ENCODE peak calls at places on chromosome 17, in four cellular contexts. T is dorsolateral prefrontal cortex, G is gastrocnemius medialis, O is SJSA1. X is an unnamed sample.

GRCh38 chr17:41579484-41580243 is 7.0 kb downstream of the KRT14 start:
- DNase-seq in O (peak), G (peak), T (peak), X (peak)

GRCh38 chr17:82158825-82159224 is 53.8 kb downstream of the CCDC57 start:
- DNase-seq in G (no peak), T (no peak), O (no peak), X (no peak)

GRCh38 chr17:34269969-34270368 is at the start of gene CCL7:
- DNase-seq in T (no peak), G (no peak), O (no peak), X (no peak)

GRCh38 chr17:80192268-80192667 is 22.4 kb downstream of the CARD14 start:
- DNase-seq in G (no peak), T (peak), O (no peak), X (peak)

GRCh38 chr17:41476866-41477815 is 3.8 kb downstream of the KRT35 start:
- DNase-seq in O (no peak), G (no peak), T (no peak), X (no peak)

GRCh38 chr17:28372945-28373274 is 1.4 kb downstream of the SARM1 start:
- DNase-seq in O (no peak), G (no peak), T (no peak), X (no peak)

GRCh38 chr17:75927286-75927922 is 13.4 kb downstream of the FBF1 start:
- DNase-seq in G (no peak), O (no peak), T (no peak), X (no peak)

GRCh38 chr17:42673885-42674754 is 2.7 kb downstream of the PLEKHH3 start:
- DNase-seq in G (no peak), O (no peak), T (no peak), X (no peak)

GRCh38 chr17:6145946-6146345 is 75.8 kb downstream of the WSCD1 start:
- DNase-seq in T (no peak), O (no peak), G (no peak), X (no peak)

GRCh38 chr17:48468299-48468698 is 38.3 kb upstream of the SKAP1 start:
- DNase-seq in G (no peak), T (no peak), O (no peak), X (no peak)
- H3K27ac ChIP-seq in G (no peak), T (no peak), O (no peak), X (no peak)

GRCh38 chr17:50056961-50057330 is 1.0 kb downstream of the ITGA3 start:
- DNase-seq in G (no peak), O (peak), T (no peak), X (no peak)

GRCh38 chr17:50055426-50056216 is at the start of gene ITGA3:
- DNase-seq in G (no peak), O (peak), T (peak), X (peak)

GRCh38 chr17:50055055-50055425 is 870 bp upstream of the ITGA3 start:
- DNase-seq in G (no peak), O (no peak), T (peak), X (no peak)

GRCh38 chr17:50057521-50057991 is 1.6 kb downstream of the ITGA3 start:
- DNase-seq in T (no peak), G (no peak), O (no peak), X (no peak)

GRCh38 chr17:50056217-50056960 is 479 bp downstream of the ITGA3 start:
- DNase-seq in G (no peak), T (peak), O (peak), X (peak)
- H3K27ac ChIP-seq in G (peak), T (peak), O (peak), X (no peak)

GRCh38 chr17:17027442-17028058 is 14.7 kb upstream of the MPRIP start:
- DNase-seq in O (no peak), G (no peak), T (no peak), X (no peak)
- H3K27ac ChIP-seq in O (peak), G (no peak), T (no peak), X (no peak)

DNA sequence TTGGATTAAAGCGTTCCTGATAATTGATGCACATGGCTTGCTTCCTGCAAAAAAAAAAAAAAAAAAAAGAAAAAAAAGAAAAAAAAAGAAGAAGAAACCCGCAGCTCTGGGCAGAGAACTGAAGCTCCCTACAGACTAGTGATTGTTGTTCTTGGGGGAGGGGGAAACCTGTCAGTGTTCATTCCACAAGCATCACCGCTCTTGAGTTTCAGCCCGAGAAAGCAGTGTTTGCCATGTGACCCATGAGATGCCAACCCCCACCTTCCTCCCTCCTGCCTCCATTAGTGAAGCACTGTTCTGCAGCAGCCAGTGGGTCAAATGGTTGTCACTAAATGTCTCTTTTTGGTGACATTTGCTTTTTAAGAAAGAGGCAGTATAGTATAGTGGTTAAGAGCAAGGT is 1.7 kb downstream of the USP43 start:
- DNase-seq in O (no peak), G (no peak), T (no peak), X (no peak)
- H3K27ac ChIP-seq in O (no peak), G (no peak), T (peak), X (no peak)

GRCh38 chr17:40110457-40110856 is 10.1 kb upstream of the NR1D1 start:
- DNase-seq in G (no peak), T (no peak), O (no peak), X (no peak)
- H3K27ac ChIP-seq in G (peak), T (peak), O (no peak), X (peak)

DNA sequence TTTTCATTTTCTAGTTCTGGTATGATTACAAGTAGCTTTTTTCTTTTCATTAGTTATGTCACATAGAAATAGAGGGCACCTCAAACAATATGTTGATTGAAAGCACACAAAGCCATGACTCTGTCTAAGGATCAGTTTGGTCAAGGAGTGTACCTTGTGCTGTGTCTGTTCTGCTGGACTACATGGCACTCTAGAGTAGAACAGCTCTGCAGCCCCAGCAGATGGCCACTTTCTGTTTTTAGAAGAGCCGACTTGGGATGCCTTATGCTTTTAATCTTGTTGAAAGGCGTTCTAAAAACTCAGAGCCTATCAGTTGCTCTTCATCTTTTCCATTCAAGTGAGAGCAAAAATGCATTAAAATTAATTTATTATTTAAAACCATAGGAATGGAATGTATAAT is 49.3 kb upstream of the CA10 start:
- DNase-seq in O (no peak), T (peak), G (no peak), X (no peak)
- H3K27ac ChIP-seq in O (no peak), T (no peak), G (no peak), X (no peak)

GRCh38 chr17:9239260-9239820 is 218.0 kb downstream of the NTN1 start:
- DNase-seq in O (no peak), T (no peak), G (no peak), X (no peak)
- H3K27ac ChIP-seq in O (no peak), T (peak), G (peak), X (peak)

DNA sequence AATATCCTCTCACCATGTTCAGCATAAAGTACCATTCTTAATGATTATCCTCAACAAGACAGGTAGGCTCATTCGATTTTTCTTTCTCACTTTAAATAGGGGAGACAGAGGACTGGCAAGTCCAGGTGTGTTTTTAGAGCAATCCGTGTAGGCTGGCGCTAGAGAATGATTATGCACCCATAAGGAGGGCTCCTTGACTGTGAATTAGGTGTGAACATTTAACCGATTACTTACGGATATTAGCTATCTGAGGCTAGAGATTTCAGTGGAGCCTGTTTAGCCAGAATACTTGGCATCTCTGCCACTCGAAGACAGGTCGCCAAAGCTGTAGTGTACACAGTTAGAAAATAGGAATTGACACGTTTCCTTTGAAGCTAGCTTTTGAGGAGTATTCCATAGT is 1.9 kb downstream of the SEC14L1 start:
- DNase-seq in O (no peak), T (no peak), G (no peak), X (no peak)
- H3K27ac ChIP-seq in O (no peak), T (peak), G (peak), X (peak)

GRCh38 chr17:71189493-71189831 is 931.4 kb upstream of the SOX9 start:
- DNase-seq in O (no peak), T (no peak), G (no peak), X (no peak)
- H3K27ac ChIP-seq in O (peak), T (no peak), G (no peak), X (no peak)